ENCODE peak calls at places on chromosomes 11 and 22, in nine cellular contexts. I, R, G, A, C, N, V, W and S are unnamed samples.

GRCh38 chr11:103257360-103257759 is 148.1 kb downstream of the DYNC2H1 start:
- DNase-seq in I (no peak), R (no peak), G (no peak), A (no peak), C (peak; percentile 18), N (no peak), V (peak; percentile 19), W (peak; percentile 6), S (no peak)

GRCh38 chr22:32539631-32540449 is 65.2 kb downstream of the FBXO7 start:
- DNase-seq in I (no peak), R (no peak), G (no peak), A (no peak), C (peak; percentile 55), N (no peak), V (no peak), W (peak; percentile 62), S (no peak)

GRCh38 chr11:2576116-2576515 is 123.7 kb downstream of the KCNQ1OT1 start:
- DNase-seq in I (no peak), R (peak; percentile 7), G (peak; percentile 22), A (no peak), C (no peak), N (no peak), V (no peak), W (no peak), S (no peak)

GRCh38 chr11:111531687-111532364 is 8.7 kb upstream of the LAYN start:
- DNase-seq in I (no peak), R (no peak), G (no peak), A (peak; percentile 74), C (peak; percentile 92), N (peak; percentile 71), V (peak; percentile 83), W (no peak), S (peak; percentile 88)

GRCh38 chr11:132941024-132941646 is 591.2 kb downstream of the OPCML start:
- DNase-seq in I (no peak), R (no peak), G (no peak), A (no peak), C (peak; percentile 13), N (peak; percentile 15), V (peak; percentile 62), W (peak; percentile 55), S (no peak)

GRCh38 chr22:38080468-38080846 is 3.5 kb downstream of the SLC16A8 start:
- DNase-seq in I (no peak), R (peak; percentile 26), G (no peak), A (no peak), C (no peak), N (no peak), V (no peak), W (no peak), S (no peak)

GRCh38 chr11:123382555-123383074 is 47.5 kb upstream of the GRAMD1B start:
- DNase-seq in I (no peak), R (no peak), G (no peak), A (no peak), C (no peak), N (no peak), V (no peak), W (no peak), S (no peak)

GRCh38 chr11:1548221-1549070 is 23.6 kb downstream of the DUSP8 start:
- DNase-seq in I (no peak), R (peak; percentile 56), G (peak; percentile 87), A (peak; percentile 13), C (peak; percentile 25), N (no peak), V (peak; percentile 50), W (peak; percentile 90), S (no peak)

GRCh38 chr22:32466496-32466895 is 2.2 kb upstream of the BPIFC start:
- DNase-seq in I (no peak), R (no peak), G (no peak), A (no peak), C (peak; percentile 12), N (no peak), V (no peak), W (no peak), S (no peak)

GRCh38 chr11:16178273-16178672 is 178.1 kb downstream of the SOX6 start:
- DNase-seq in I (no peak), R (no peak), G (no peak), A (no peak), C (no peak), N (no peak), V (no peak), W (no peak), S (no peak)

GRCh38 chr11:132674161-132674560 is 858.1 kb downstream of the OPCML start:
- DNase-seq in I (no peak), R (no peak), G (no peak), A (no peak), C (no peak), N (no peak), V (no peak), W (no peak), S (peak; percentile 1)

GRCh38 chr11:65501530-65502273 is 2.9 kb downstream of the MALAT1 start:
- DNase-seq in I (peak; percentile 21), R (peak; percentile 14), G (no peak), A (no peak), C (peak; percentile 29), N (no peak), V (peak; percentile 61), W (no peak), S (no peak)

GRCh38 chr22:50696799-50697561 is 24.4 kb downstream of the SHANK3 start:
- DNase-seq in I (no peak), R (peak; percentile 11), G (peak; percentile 31), A (no peak), C (no peak), N (no peak), V (peak; percentile 11), W (peak; percentile 72), S (peak; percentile 43)

GRCh38 chr11:13143486-13144297 is 133.9 kb upstream of the BMAL1 start:
- DNase-seq in I (no peak), R (no peak), G (no peak), A (no peak), C (no peak), N (no peak), V (no peak), W (no peak), S (no peak)

GRCh38 chr11:134662629-134663360 is 250.8 kb upstream of the B3GAT1 start:
- DNase-seq in I (no peak), R (no peak), G (no peak), A (no peak), C (no peak), N (no peak), V (no peak), W (no peak), S (no peak)

DNA sequence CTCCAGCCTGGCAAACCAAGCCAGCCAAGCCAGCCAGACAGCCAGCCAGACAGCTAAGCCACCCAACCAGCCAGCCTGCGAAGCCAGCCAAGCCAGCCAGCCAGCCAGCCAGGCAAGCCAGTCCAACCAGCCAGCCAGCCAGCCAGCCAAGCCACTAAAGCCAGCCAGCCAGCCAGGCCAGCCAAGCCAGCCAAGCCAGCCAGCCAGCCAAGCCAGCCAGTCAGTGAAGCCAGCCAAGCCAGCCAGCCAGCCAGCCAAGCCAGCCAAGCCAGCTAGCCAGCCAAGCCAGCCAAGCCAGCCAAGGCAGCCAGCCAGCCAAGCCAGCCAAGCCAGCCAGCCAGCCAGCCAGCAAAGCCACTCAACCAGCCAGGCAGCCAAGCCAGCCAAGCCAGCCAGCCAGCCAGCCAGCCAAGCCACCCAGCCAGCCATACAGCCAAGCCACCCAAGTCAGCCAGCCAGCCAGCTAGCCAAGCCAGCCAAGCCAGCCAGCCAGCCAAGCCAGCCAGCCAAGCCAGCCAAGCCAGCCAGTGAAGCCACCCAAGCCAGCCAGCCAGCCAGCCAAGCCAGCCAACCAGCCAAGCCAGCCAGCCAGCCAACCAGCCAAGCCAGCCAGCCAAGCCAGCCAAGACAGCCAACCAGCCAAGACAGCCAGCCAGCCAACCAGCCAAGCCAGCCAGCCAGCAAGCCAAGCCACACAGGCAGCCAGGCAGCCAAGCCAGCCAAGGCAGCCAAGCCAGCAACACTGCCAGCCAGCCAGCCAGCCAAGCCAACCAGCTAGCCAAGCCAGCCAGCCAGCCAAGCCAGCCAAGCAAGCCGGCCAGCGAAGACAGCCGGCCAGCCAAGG is 29.7 kb downstream of the CCT8L2 start:
- DNase-seq in I (no peak), R (peak; percentile 16), G (no peak), A (no peak), C (no peak), N (no peak), V (no peak), W (no peak), S (no peak)
- H3K9me3 ChIP-seq in I (no peaks in the 10 kb centered on the region), R (no peaks in the 10 kb centered on the region), G (no peaks in the 10 kb centered on the region), A (no peaks in the 10 kb centered on the region), C (no peaks in the 10 kb centered on the region), N (peaks cover 100% of the 10 kb centered on the region), V (no peaks in the 10 kb centered on the region), W (no peaks in the 10 kb centered on the region), S (no peaks in the 10 kb centered on the region)

DNA sequence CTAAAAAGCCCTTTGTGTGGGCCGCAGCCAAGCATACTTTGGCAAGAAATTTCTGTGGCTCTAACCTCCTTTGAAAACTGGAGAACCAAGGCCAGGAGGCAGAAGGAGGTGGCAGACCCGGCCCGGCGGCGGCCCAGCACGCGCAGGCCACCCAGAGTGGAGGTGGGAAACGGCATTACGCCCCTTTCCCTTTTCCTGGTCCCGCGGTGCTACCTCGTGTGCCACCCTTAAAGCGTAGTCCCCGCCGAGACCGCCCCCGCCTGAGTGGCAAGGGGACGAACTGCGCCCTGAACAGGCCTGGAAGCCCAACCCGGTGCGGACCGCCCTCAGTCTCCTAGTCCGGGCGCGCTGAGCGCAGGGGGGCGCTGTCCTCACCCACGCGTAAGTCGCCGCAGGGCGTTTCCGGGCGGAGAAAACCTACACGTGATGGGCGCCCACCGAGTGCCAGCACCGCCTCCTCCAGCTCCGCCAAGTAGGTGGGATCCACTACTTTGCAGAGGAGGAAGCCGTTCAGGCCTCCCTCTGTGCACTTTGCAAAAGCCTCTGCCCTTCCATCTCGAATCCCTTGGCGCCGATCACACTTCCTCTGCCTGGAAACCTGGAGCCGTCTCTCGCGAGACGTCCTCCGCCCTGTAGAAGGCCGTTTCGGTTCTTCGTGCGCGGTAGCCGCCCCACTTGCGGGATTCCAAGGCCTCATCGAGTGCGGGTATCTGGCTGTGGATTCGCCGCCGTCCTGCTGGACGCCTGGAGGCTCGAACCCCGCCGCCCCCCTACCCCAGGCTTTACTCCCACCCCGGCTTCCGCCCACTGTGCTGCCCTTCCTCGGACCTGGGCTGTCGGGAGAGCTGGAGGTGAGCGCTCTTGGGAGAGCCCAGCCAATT is at the start of gene ACCS:
- DNase-seq in I (peak; percentile 88), R (peak; percentile 95), G (peak; percentile 95), A (peak; percentile 94), C (peak; percentile 91), N (peak; percentile 74), V (peak; percentile 96), W (peak; percentile 89), S (peak; percentile 97)
- H3K4me3 ChIP-seq in I (peak within 1 kb of the TSS; percentile 88), R (peak within 1 kb of the TSS; percentile 76), G (peak within 1 kb of the TSS; percentile 62), A (peak within 1 kb of the TSS; percentile 83), C (peak within 1 kb of the TSS; percentile 75), N (peak within 1 kb of the TSS; percentile 71), V (peak within 1 kb of the TSS; percentile 69), W (peak within 1 kb of the TSS; percentile 28), S (peak within 1 kb of the TSS; percentile 65)

DNA sequence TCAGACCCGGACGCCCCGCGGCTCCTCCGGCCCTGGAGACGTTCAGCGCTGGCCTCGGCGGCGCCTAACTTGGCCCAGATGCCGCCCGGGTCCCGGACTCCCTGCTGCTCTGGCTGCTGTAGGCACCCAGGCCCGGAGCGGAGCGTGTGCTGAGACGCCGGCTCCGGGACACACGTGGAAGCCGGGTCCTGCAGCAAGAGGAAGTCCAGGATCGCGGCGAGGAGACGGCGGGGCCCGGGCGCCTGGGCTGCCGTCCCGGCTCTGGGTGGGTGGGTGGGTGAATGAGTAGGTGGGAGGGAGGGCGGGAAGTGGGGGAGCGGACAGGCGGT is 223 bp downstream of the WT1 start:
- DNase-seq in I (no peak), R (no peak), G (no peak), A (no peak), C (no peak), N (no peak), V (no peak), W (no peak), S (no peak)
- H3K9me3 ChIP-seq in I (no peaks in the 10 kb centered on the region), R (no peaks in the 10 kb centered on the region), G (no peaks in the 10 kb centered on the region), A (no peaks in the 10 kb centered on the region), C (peaks cover 3% of the 10 kb centered on the region), N (peaks cover 32% of the 10 kb centered on the region), V (no peaks in the 10 kb centered on the region), W (no peaks in the 10 kb centered on the region), S (no peaks in the 10 kb centered on the region)

GRCh38 chr11:94130589-94131362 is 2.1 kb downstream of the PANX1 start:
- DNase-seq in I (no peak), R (no peak), G (peak; percentile 64), A (no peak), C (peak; percentile 93), N (no peak), V (peak; percentile 94), W (no peak), S (no peak)
- H3K4me3 ChIP-seq in I (no peak overlapping the region), R (peak overlapping the region; percentile 79), G (peak overlapping the region; percentile 87), A (peak overlapping the region; percentile 91), C (peak overlapping the region; percentile 99), N (peak overlapping the region; percentile 96), V (peak overlapping the region; percentile 83), W (no peak overlapping the region), S (no peak overlapping the region)